ENCODE peak calls at places on chromosomes 3 and 15, in four cellular contexts. V is HCT116, R is SK-N-SH, Z is OCI-LY7. J is an unnamed sample.

GRCh38 chr3:123397921-123398785 is 50.7 kb downstream of the ADCY5 start:
- DNase-seq in V (no peak), R (no peak), Z (no peak), J (no peak)

GRCh38 chr3:52099006-52099405 is 42.6 kb upstream of the DUSP7 start:
- DNase-seq in V (no peak), R (no peak), Z (no peak), J (no peak)

GRCh38 chr15:68272797-68273271 is 4.7 kb upstream of the FEM1B start:
- DNase-seq in V (no peak), R (no peak), Z (no peak), J (no peak)

GRCh38 chr3:15313461-15313860 is 18.9 kb downstream of the SH3BP5 start:
- DNase-seq in V (no peak), R (no peak), Z (no peak), J (no peak)

GRCh38 chr3:17579289-17580031 is 163.0 kb downstream of the TBC1D5 start:
- DNase-seq in V (no peak), R (no peak), Z (no peak), J (no peak)

GRCh38 chr3:196803891-196804468 is 63.7 kb upstream of the SENP5 start:
- DNase-seq in V (no peak), R (peak), Z (no peak), J (no peak)

GRCh38 chr3:156183396-156183795 is 63.0 kb downstream of the KCNAB1 start:
- DNase-seq in V (no peak), R (no peak), Z (no peak), J (no peak)

GRCh38 chr15:26082833-26083174 is 219.7 kb upstream of the ATP10A start:
- DNase-seq in V (no peak), R (no peak), Z (no peak), J (no peak)

GRCh38 chr15:58554758-58555157 is 123.0 kb downstream of the LIPC start:
- DNase-seq in V (no peak), R (no peak), Z (no peak), J (no peak)

GRCh38 chr3:142808103-142808917 is 80.6 kb downstream of the PCOLCE2 start:
- DNase-seq in V (peak), R (no peak), Z (no peak), J (no peak)

GRCh38 chr3:141360888-141361598 is 7.3 kb upstream of the ZBTB38 start:
- DNase-seq in V (peak), R (peak), Z (peak), J (peak)

GRCh38 chr3:194928831-194929594 is 243.3 kb downstream of the FAM43A start:
- DNase-seq in V (peak), R (no peak), Z (no peak), J (peak)

GRCh38 chr15:88900309-88900981 is 5.1 kb upstream of the HAPLN3 start:
- DNase-seq in V (no peak), R (no peak), Z (no peak), J (no peak)

GRCh38 chr3:10503217-10503796 is 2.1 kb downstream of the ATP2B2 start:
- DNase-seq in V (no peak), R (no peak), Z (no peak), J (no peak)

GRCh38 chr3:17372811-17373210 is 369.6 kb downstream of the TBC1D5 start:
- DNase-seq in V (no peak), R (no peak), Z (no peak), J (no peak)

GRCh38 chr3:111333642-111334041 is 208.4 kb upstream of the CD96 start:
- DNase-seq in V (no peak), R (no peak), Z (no peak), J (no peak)

GRCh38 chr3:127690823-127691452 is 18.2 kb downstream of the ABTB1 start:
- DNase-seq in V (peak), R (peak), Z (no peak), J (peak)

GRCh38 chr3:182697345-182697919 is 95.9 kb upstream of the ATP11B start:
- DNase-seq in V (no peak), R (no peak), Z (no peak), J (no peak)

GRCh38 chr3:57792198-57792597 is 36.1 kb downstream of the SLMAP start:
- DNase-seq in V (no peak), R (no peak), Z (no peak), J (no peak)

GRCh38 chr3:79953591-79954105 is 185.8 kb upstream of the ROBO1 start:
- DNase-seq in V (no peak), R (no peak), Z (no peak), J (no peak)

GRCh38 chr15:61038910-61039309 is 190.2 kb downstream of the RORA start:
- DNase-seq in V (no peak), R (no peak), Z (no peak), J (no peak)

GRCh38 chr3:40842714-40843113 is 318.0 kb downstream of the ZNF621 start:
- DNase-seq in V (no peak), R (no peak), Z (no peak), J (no peak)

GRCh38 chr3:124217542-124217941 is 225.6 kb upstream of the ROPN1 start:
- DNase-seq in V (peak), R (no peak), Z (peak), J (peak)

GRCh38 chr3:148873270-148873927 is 8.3 kb downstream of the CPA3 start:
- DNase-seq in V (no peak), R (no peak), Z (no peak), J (no peak)

GRCh38 chr3:42493798-42494151 is 8.7 kb upstream of the VIPR1 start:
- DNase-seq in V (no peak), R (no peak), Z (no peak), J (no peak)

GRCh38 chr3:194686816-194687637 is 1.3 kb downstream of the FAM43A start:
- DNase-seq in V (no peak), R (peak), Z (peak), J (peak)

GRCh38 chr15:55132672-55133071 is 64.1 kb downstream of the RSL24D1 start:
- DNase-seq in V (no peak), R (no peak), Z (no peak), J (no peak)
- H2AFZ ChIP-seq in V (no peak), R (no peak), Z (no peak), J (no peak)

DNA sequence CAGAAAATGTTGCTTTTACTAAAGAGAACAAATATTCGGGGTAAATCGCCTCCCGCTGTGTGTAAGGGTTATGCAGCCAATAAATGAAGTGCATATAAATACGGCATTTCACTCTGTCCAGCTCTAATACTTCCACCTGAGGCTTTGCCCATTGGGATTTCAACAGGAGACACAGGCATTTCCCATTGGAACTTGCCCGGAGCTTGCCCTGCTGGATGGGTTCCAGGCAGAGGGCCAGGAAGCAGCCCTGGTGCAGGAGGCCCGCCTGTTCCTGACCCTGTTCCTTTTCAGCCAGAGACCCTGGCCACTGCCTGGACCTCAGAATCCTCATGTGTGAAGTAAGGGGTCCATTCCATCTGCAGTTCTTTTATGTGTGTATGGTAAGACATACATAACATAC is 17.4 kb upstream of the CEMIP start:
- DNase-seq in V (no peak), R (no peak), Z (no peak), J (no peak)
- TF ChIP-seq EZH2phosphoT487 in V (no peak), R (no peak), Z (no peak), J (no peak)

GRCh38 chr3:21703291-21703690 is 47.7 kb downstream of the ZNF385D start:
- DNase-seq in V (no peak), R (no peak), Z (no peak), J (no peak)

GRCh38 chr3:21704796-21705195 is 46.2 kb downstream of the ZNF385D start:
- DNase-seq in V (no peak), R (no peak), Z (no peak), J (no peak)

GRCh38 chr3:21705769-21706168 is 45.2 kb downstream of the ZNF385D start:
- DNase-seq in V (no peak), R (no peak), Z (no peak), J (no peak)
- H2AFZ ChIP-seq in V (no peak), R (no peak), Z (no peak), J (no peak)

GRCh38 chr15:43135351-43135750 is 2.0 kb downstream of the TMEM62 start:
- DNase-seq in V (no peak), R (no peak), Z (no peak), J (no peak)
- TF ChIP-seq EZH2phosphoT487 in V (no peak), R (no peak), Z (no peak), J (no peak)

DNA sequence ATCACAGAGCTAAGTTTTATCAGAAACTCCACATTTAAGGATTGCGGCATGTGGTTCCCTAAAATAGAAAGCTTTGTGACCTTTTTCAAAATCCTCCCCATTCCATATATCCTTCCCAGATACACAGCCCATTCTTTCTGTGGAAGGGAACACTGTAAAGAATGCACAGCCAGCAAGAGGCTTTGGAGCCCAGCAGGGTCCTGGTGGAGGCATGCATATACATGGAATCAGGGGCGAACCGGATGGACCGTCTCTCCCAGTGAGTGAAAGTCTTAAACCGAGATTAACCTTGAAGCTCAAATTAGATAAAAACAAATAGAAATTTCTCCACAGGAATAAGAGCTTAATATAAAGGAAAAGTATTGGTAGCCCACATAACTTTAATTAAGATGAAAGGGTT is 436.2 kb upstream of the MDFIC2 start:
- DNase-seq in V (no peak), R (no peak), Z (no peak), J (peak)
- H2AFZ ChIP-seq in V (no peak), R (no peak), Z (no peak), J (peak)

GRCh38 chr3:46730819-46731218 is 13.2 kb upstream of the PRSS50 start:
- DNase-seq in V (no peak), R (no peak), Z (no peak), J (no peak)

GRCh38 chr3:46729038-46729437 is 11.4 kb upstream of the PRSS50 start:
- DNase-seq in V (no peak), R (no peak), Z (no peak), J (no peak)

GRCh38 chr3:46734773-46735172 is 17.1 kb upstream of the PRSS50 start:
- DNase-seq in V (no peak), R (no peak), Z (no peak), J (no peak)

GRCh38 chr3:46733026-46733800 is 15.5 kb upstream of the PRSS50 start:
- DNase-seq in V (no peak), R (no peak), Z (no peak), J (no peak)

DNA sequence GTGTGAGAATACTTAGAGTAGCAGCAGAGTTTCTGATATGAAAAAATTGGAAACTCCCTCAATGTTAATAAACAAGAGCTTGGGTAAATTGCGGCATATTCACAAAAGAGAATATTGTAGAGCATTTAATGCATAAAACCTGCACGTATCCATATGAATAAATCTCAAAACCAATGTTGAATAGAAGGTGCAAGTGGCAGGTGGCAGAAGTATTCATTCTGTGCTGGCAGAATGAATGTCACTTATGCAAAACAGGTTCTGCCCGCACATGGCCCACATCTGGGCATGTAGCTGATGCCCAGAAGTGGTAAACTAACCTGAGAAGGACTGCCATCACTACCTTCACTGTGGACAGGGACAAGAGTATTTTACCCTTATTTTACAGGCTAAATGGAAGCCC is 14.1 kb upstream of the PRSS50 start:
- DNase-seq in V (no peak), R (no peak), Z (no peak), J (no peak)
- TF ChIP-seq EZH2phosphoT487 in V (no peak), R (no peak), Z (no peak), J (no peak)

GRCh38 chr15:101071651-101072050 is 152.5 kb downstream of the LRRK1 start:
- DNase-seq in V (no peak), R (no peak), Z (no peak), J (no peak)

GRCh38 chr15:101068961-101069734 is 150.0 kb downstream of the LRRK1 start:
- DNase-seq in V (no peak), R (no peak), Z (no peak), J (peak)

GRCh38 chr15:101070502-101071273 is 151.5 kb downstream of the LRRK1 start:
- DNase-seq in V (no peak), R (no peak), Z (no peak), J (no peak)

GRCh38 chr15:101068523-101068960 is 149.4 kb downstream of the LRRK1 start:
- DNase-seq in V (no peak), R (no peak), Z (no peak), J (no peak)

GRCh38 chr15:101070024-101070423 is 150.9 kb downstream of the LRRK1 start:
- DNase-seq in V (no peak), R (no peak), Z (no peak), J (no peak)
- H2AFZ ChIP-seq in V (no peak), R (peak), Z (no peak), J (no peak)

J was measured in neural progenitor cell.